ENCODE peak calls at places on chromosomes 4 and X, in eight cellular contexts. V is A549; B is OCI-LY7; Z is choroid plexus epithelial cell; D is Peyer's patch; H is CD8-positive, alpha-beta T cell; Q is psoas muscle; U is pancreas. Y is an unnamed sample.

GRCh38 chr4:100017627-100018310 is 67.7 kb upstream of the H2AZ1 start:
- DNase-seq in V (peak), B (no peak), Z (no peak), U (no peak), Q (no peak), H (no peak), D (no peak), Y (peak)

GRCh38 chrX:30961805-30962204 is 72.8 kb upstream of the TAB3 start:
- DNase-seq in U (no peak), Z (no peak), V (no peak), B (no peak), D (no peak), Q (no peak), H (no peak), Y (no peak)

GRCh38 chr4:78213218-78213617 is 156.1 kb downstream of the FRAS1 start:
- DNase-seq in V (no peak), Z (no peak), D (no peak), B (no peak), U (no peak), H (no peak), Q (no peak), Y (no peak)

GRCh38 chr4:147207941-147208340 is 262.3 kb upstream of the TTC29 start:
- DNase-seq in B (no peak), Z (no peak), H (no peak), U (no peak), D (no peak), V (no peak), Q (no peak), Y (no peak)

GRCh38 chr4:38529189-38530115 is 134.5 kb upstream of the KLF3 start:
- DNase-seq in D (peak), Q (no peak), H (peak), V (no peak), B (peak), Z (no peak), U (peak), Y (peak)

GRCh38 chr4:8099981-8100464 is 58.6 kb downstream of the ABLIM2 start:
- DNase-seq in Z (peak), Q (peak), B (no peak), U (peak), D (no peak), V (peak), H (no peak), Y (no peak)

GRCh38 chrX:2928127-2928582 is 984 bp downstream of the ARSD start:
- DNase-seq in Z (no peak), Q (peak), V (no peak), B (no peak), D (no peak), U (peak), H (no peak), Y (no peak)

GRCh38 chrX:110561036-110561435 is 202.4 kb downstream of the RTL9 start:
- DNase-seq in U (no peak), Z (no peak), V (no peak), H (no peak), B (no peak), D (no peak), Q (no peak), Y (no peak)

GRCh38 chr4:15744016-15744415 is 34.1 kb upstream of the CD38 start:
- DNase-seq in V (no peak), D (no peak), Z (no peak), H (no peak), Q (no peak), U (no peak), B (no peak), Y (no peak)

GRCh38 chr4:43244688-43245382 is 352.3 kb downstream of the GRXCR1 start:
- DNase-seq in Q (no peak), V (no peak), B (no peak), H (no peak), Z (no peak), U (no peak), D (no peak), Y (peak)

GRCh38 chr4:159045321-159045720 is 57.6 kb upstream of the RAPGEF2 start:
- DNase-seq in U (no peak), D (no peak), Z (no peak), B (no peak), H (no peak), Q (no peak), V (no peak), Y (no peak)

GRCh38 chr4:159046683-159047082 is 56.2 kb upstream of the RAPGEF2 start:
- DNase-seq in Z (no peak), V (no peak), H (no peak), Q (no peak), D (no peak), B (no peak), U (no peak), Y (no peak)

GRCh38 chr4:159048166-159048886 is 54.6 kb upstream of the RAPGEF2 start:
- DNase-seq in H (no peak), Z (peak), V (peak), D (peak), Q (peak), B (no peak), U (peak), Y (no peak)

GRCh38 chr4:159049780-159050375 is 53.0 kb upstream of the RAPGEF2 start:
- DNase-seq in Q (no peak), D (no peak), U (no peak), V (no peak), H (no peak), B (no peak), Z (no peak), Y (no peak)

GRCh38 chr4:159047478-159048165 is 55.3 kb upstream of the RAPGEF2 start:
- DNase-seq in B (no peak), Q (no peak), U (no peak), V (no peak), Z (peak), D (no peak), H (no peak), Y (no peak)
- H3K4me3 ChIP-seq in B (no peak), Q (no peak), U (no peak), V (no peak), Z (no peak), D (no peak), H (no peak), Y (no peak)

GRCh38 chrX:45714864-45715263 is 514.2 kb upstream of the DIPK2B start:
- DNase-seq in H (no peak), V (peak), U (no peak), Q (no peak), Z (peak), D (no peak), B (no peak), Y (peak)

GRCh38 chrX:45710081-45710801 is 509.6 kb upstream of the DIPK2B start:
- DNase-seq in Q (no peak), D (no peak), Z (peak), V (peak), U (no peak), B (no peak), H (no peak), Y (peak)

GRCh38 chrX:45711231-45711630 is 510.6 kb upstream of the DIPK2B start:
- DNase-seq in V (no peak), H (no peak), D (no peak), B (no peak), Z (no peak), Q (no peak), U (no peak), Y (no peak)

GRCh38 chrX:45709381-45709780 is 508.7 kb upstream of the DIPK2B start:
- DNase-seq in U (no peak), D (no peak), Q (no peak), V (no peak), H (no peak), B (no peak), Z (no peak), Y (no peak)

GRCh38 chrX:45712067-45712466 is 511.4 kb upstream of the DIPK2B start:
- DNase-seq in Z (peak), V (no peak), D (no peak), H (no peak), U (no peak), Q (no peak), B (no peak), Y (no peak)
- TF ChIP-seq CTCF in Z (no peak), V (no peak), D (no peak), H (no peak), U (no peak), Q (no peak), B (no peak), Y (no peak)

DNA sequence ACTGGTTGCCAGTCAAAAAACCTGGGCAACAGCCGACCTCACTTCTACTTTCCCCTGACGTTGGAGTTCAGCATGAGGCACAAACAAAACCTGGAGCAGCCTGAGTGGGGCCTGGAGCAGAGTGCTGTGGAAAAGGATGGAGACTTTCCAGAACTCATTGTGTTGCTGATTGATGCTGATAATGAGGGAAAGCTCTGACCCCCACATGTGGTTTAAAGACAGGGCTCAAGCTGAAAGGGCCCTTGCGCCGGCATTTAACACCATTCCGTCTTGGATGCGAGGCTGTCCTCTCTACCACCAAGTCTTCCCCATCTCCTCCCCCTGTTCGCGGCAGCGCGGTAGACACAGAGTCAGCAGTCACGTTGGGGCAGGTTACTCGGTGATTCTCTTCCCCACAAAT is 630 bp downstream of the CCDC158 start:
- DNase-seq in Q (no peak), B (no peak), H (no peak), D (no peak), Z (no peak), U (no peak), V (no peak), Y (no peak)
- H3K4me3 ChIP-seq in Q (peak), B (no peak), H (no peak), D (peak), Z (peak), U (peak), V (no peak), Y (no peak)

GRCh38 chrX:130543603-130544002 is 141.8 kb downstream of the RBMX2 start:
- DNase-seq in Q (no peak), B (no peak), D (no peak), Z (no peak), V (no peak), U (no peak), H (no peak), Y (no peak)
- TF ChIP-seq CTCF in Q (no peak), B (no peak), D (no peak), Z (no peak), V (no peak), U (no peak), H (no peak), Y (no peak)

GRCh38 chrX:25011589-25012432 is 4.0 kb downstream of the ARX start:
- DNase-seq in V (no peak), U (no peak), H (no peak), D (no peak), Z (no peak), Q (no peak), B (no peak), Y (no peak)

GRCh38 chrX:25012793-25013592 is 2.8 kb downstream of the ARX start:
- DNase-seq in Z (no peak), Q (peak), H (no peak), B (no peak), D (no peak), V (peak), U (no peak), Y (peak)

GRCh38 chrX:25013593-25014365 is 2.0 kb downstream of the ARX start:
- DNase-seq in D (no peak), H (no peak), V (no peak), Z (no peak), Q (no peak), B (peak), U (no peak), Y (peak)

GRCh38 chrX:25010784-25011588 is 4.8 kb downstream of the ARX start:
- DNase-seq in Z (no peak), Q (no peak), U (no peak), D (no peak), B (no peak), V (no peak), H (no peak), Y (no peak)

GRCh38 chrX:25012433-25012735 is 3.4 kb downstream of the ARX start:
- DNase-seq in Z (no peak), U (no peak), V (no peak), D (no peak), Q (peak), B (no peak), H (no peak), Y (peak)
- H3K4me3 ChIP-seq in Z (no peak), U (no peak), V (peak), D (peak), Q (peak), B (no peak), H (no peak), Y (peak)

DNA sequence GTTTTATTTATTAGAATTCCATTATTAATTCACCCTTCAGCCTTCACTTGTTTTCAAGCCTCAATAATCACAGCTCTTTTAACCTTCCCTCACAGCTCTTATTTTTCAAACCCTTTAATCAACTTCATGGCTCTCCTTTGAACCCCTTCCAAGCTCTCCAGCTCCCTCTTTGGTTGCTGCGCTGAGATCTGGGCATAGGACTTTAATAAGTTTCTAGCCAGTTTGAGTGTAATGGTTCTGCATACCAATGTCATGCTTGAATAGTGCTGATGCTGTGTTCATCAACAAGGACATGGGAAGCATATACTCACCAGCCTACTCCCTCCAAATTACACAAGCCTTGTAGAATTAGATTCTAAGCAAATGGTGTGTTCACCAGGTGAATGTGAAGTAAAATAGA is 3.5 kb upstream of the RNF212 start:
- DNase-seq in H (no peak), B (no peak), Z (peak), V (no peak), U (no peak), D (no peak), Q (no peak), Y (no peak)
- TF ChIP-seq CTCF in H (no peak), B (peak), Z (peak), V (no peak), U (no peak), D (no peak), Q (no peak), Y (no peak)

Y was measured in GM12865.